ENCODE peak calls at places on chromosomes 16 and 17, in seven cellular contexts. One of them, this sample, is unnamed. For H3K27me3 and H3K4me1, the result is how much of the 10 kb centered on the place peaks cover.

GRCh38 chr17:73093286-73093685 is 798 bp upstream of the SLC39A11 start:
- DNase-seq in H1: no peak
- DNase-seq in stomach: no peak
- DNase-seq in esophagus squamous epithelium: no peak
- DNase-seq in tibial nerve: no peak
- DNase-seq in HCT116: no peak
- DNase-seq in right lobe of liver: no peak
- DNase-seq in this sample: no peak

GRCh38 chr16:80167657-80168056 is 373.1 kb upstream of the DYNLRB2 start:
- DNase-seq in stomach: no peak
- DNase-seq in esophagus squamous epithelium: no peak
- DNase-seq in H1: no peak
- DNase-seq in HCT116: no peak
- DNase-seq in right lobe of liver: no peak
- DNase-seq in tibial nerve: no peak
- DNase-seq in this sample: no peak

GRCh38 chr16:24988137-24988535 is 27.0 kb downstream of the ARHGAP17 start:
- DNase-seq in HCT116: no peak
- DNase-seq in esophagus squamous epithelium: no peak
- DNase-seq in stomach: no peak
- DNase-seq in H1: no peak
- DNase-seq in right lobe of liver: no peak
- DNase-seq in tibial nerve: no peak
- DNase-seq in this sample: no peak

GRCh38 chr16:10878644-10879498 is 1.9 kb downstream of the CIITA start:
- DNase-seq in right lobe of liver: peak
- DNase-seq in HCT116: no peak
- DNase-seq in H1: peak
- DNase-seq in esophagus squamous epithelium: no peak
- DNase-seq in stomach: peak
- DNase-seq in tibial nerve: peak
- DNase-seq in this sample: peak

GRCh38 chr16:80023865-80024264 is 423.3 kb upstream of the MAF start:
- DNase-seq in esophagus squamous epithelium: no peak
- DNase-seq in right lobe of liver: no peak
- DNase-seq in stomach: no peak
- DNase-seq in tibial nerve: no peak
- DNase-seq in HCT116: no peak
- DNase-seq in H1: no peak
- DNase-seq in this sample: no peak

GRCh38 chr16:2146739-2147138 is 1.7 kb upstream of the RAB26 start:
- DNase-seq in esophagus squamous epithelium: no peak
- DNase-seq in tibial nerve: no peak
- DNase-seq in HCT116: no peak
- DNase-seq in stomach: no peak
- DNase-seq in right lobe of liver: no peak
- DNase-seq in H1: no peak
- DNase-seq in this sample: no peak

GRCh38 chr17:8939496-8940334 is 25.8 kb downstream of the PIK3R5 start:
- DNase-seq in esophagus squamous epithelium: no peak
- DNase-seq in stomach: no peak
- DNase-seq in H1: no peak
- DNase-seq in HCT116: no peak
- DNase-seq in right lobe of liver: no peak
- DNase-seq in tibial nerve: no peak
- DNase-seq in this sample: no peak

GRCh38 chr17:50170662-50171370 is 5.0 kb downstream of the SGCA start:
- DNase-seq in stomach: no peak
- DNase-seq in H1: no peak
- DNase-seq in esophagus squamous epithelium: no peak
- DNase-seq in tibial nerve: no peak
- DNase-seq in right lobe of liver: no peak
- DNase-seq in HCT116: no peak
- DNase-seq in this sample: no peak

GRCh38 chr16:70754874-70755600 is 45.9 kb downstream of the VAC14 start:
- DNase-seq in right lobe of liver: no peak
- DNase-seq in esophagus squamous epithelium: no peak
- DNase-seq in H1: no peak
- DNase-seq in tibial nerve: no peak
- DNase-seq in HCT116: no peak
- DNase-seq in stomach: no peak
- DNase-seq in this sample: no peak

GRCh38 chr16:3651461-3652372 is 2.8 kb upstream of the DNASE1 start:
- DNase-seq in esophagus squamous epithelium: no peak
- DNase-seq in H1: no peak
- DNase-seq in HCT116: no peak
- DNase-seq in right lobe of liver: peak
- DNase-seq in tibial nerve: no peak
- DNase-seq in stomach: peak
- DNase-seq in this sample: peak

GRCh38 chr17:77325826-77326581 is 185.2 kb downstream of the SEC14L1 start:
- DNase-seq in stomach: peak
- DNase-seq in HCT116: no peak
- DNase-seq in right lobe of liver: peak
- DNase-seq in esophagus squamous epithelium: no peak
- DNase-seq in tibial nerve: no peak
- DNase-seq in H1: no peak
- DNase-seq in this sample: peak

GRCh38 chr16:31452631-31453106 is 6.6 kb upstream of the ARMC5 start:
- DNase-seq in esophagus squamous epithelium: no peak
- DNase-seq in tibial nerve: no peak
- DNase-seq in stomach: no peak
- DNase-seq in H1: no peak
- DNase-seq in right lobe of liver: no peak
- DNase-seq in HCT116: no peak
- DNase-seq in this sample: no peak

GRCh38 chr17:298791-299450 is 53.7 kb downstream of the RPH3AL start:
- DNase-seq in H1: no peak
- DNase-seq in esophagus squamous epithelium: no peak
- DNase-seq in right lobe of liver: peak
- DNase-seq in tibial nerve: peak
- DNase-seq in stomach: no peak
- DNase-seq in HCT116: no peak
- DNase-seq in this sample: no peak

GRCh38 chr16:84729716-84730320 is 30.0 kb downstream of the USP10 start:
- DNase-seq in stomach: no peak
- DNase-seq in esophagus squamous epithelium: no peak
- DNase-seq in HCT116: no peak
- DNase-seq in H1: peak
- DNase-seq in right lobe of liver: no peak
- DNase-seq in tibial nerve: no peak
- DNase-seq in this sample: no peak

GRCh38 chr16:86044881-86045600 is 146.1 kb downstream of the IRF8 start:
- DNase-seq in HCT116: no peak
- DNase-seq in H1: no peak
- DNase-seq in right lobe of liver: no peak
- DNase-seq in stomach: peak
- DNase-seq in tibial nerve: no peak
- DNase-seq in esophagus squamous epithelium: no peak
- DNase-seq in this sample: peak

GRCh38 chr16:53974484-53975115 is 270.6 kb downstream of the FTO start:
- DNase-seq in tibial nerve: no peak
- DNase-seq in right lobe of liver: no peak
- DNase-seq in esophagus squamous epithelium: no peak
- DNase-seq in H1: no peak
- DNase-seq in stomach: no peak
- DNase-seq in HCT116: no peak
- DNase-seq in this sample: no peak

GRCh38 chr16:27843800-27844199 is 219.7 kb downstream of the GSG1L start:
- DNase-seq in right lobe of liver: no peak
- DNase-seq in stomach: no peak
- DNase-seq in tibial nerve: no peak
- DNase-seq in HCT116: no peak
- DNase-seq in esophagus squamous epithelium: no peak
- DNase-seq in H1: no peak
- DNase-seq in this sample: no peak

GRCh38 chr16:52643006-52643405 is 96.1 kb upstream of the TOX3 start:
- DNase-seq in esophagus squamous epithelium: no peak
- DNase-seq in tibial nerve: no peak
- DNase-seq in right lobe of liver: no peak
- DNase-seq in HCT116: no peak
- DNase-seq in H1: no peak
- DNase-seq in stomach: no peak
- DNase-seq in this sample: no peak

GRCh38 chr17:63478814-63479494 is 2.1 kb downstream of the ACE start:
- DNase-seq in right lobe of liver: peak
- DNase-seq in HCT116: peak
- DNase-seq in tibial nerve: peak
- DNase-seq in esophagus squamous epithelium: no peak
- DNase-seq in H1: peak
- DNase-seq in stomach: peak
- DNase-seq in this sample: peak

GRCh38 chr17:7887482-7888183 is 956 bp upstream of the CHD3 start:
- DNase-seq in HCT116: peak
- DNase-seq in tibial nerve: peak
- DNase-seq in stomach: peak
- DNase-seq in right lobe of liver: peak
- DNase-seq in H1: peak
- DNase-seq in esophagus squamous epithelium: no peak
- DNase-seq in this sample: peak
- TF ChIP-seq POLR2A in HCT116: peak
- TF ChIP-seq POLR2A in tibial nerve: peak
- TF ChIP-seq POLR2A in stomach: no peak
- TF ChIP-seq POLR2A in right lobe of liver: peak
- TF ChIP-seq POLR2A in H1: peak
- TF ChIP-seq POLR2A in esophagus squamous epithelium: peak
- TF ChIP-seq POLR2A in this sample: peak

GRCh38 chr17:79749958-79750357 is 19.2 kb downstream of the ENPP7 start:
- DNase-seq in esophagus squamous epithelium: no peak
- DNase-seq in tibial nerve: no peak
- DNase-seq in right lobe of liver: no peak
- DNase-seq in H1: no peak
- DNase-seq in stomach: no peak
- DNase-seq in HCT116: no peak
- DNase-seq in this sample: no peak

GRCh38 chr17:79750650-79751545 is 20.2 kb downstream of the ENPP7 start:
- DNase-seq in HCT116: no peak
- DNase-seq in stomach: no peak
- DNase-seq in right lobe of liver: no peak
- DNase-seq in esophagus squamous epithelium: no peak
- DNase-seq in H1: no peak
- DNase-seq in tibial nerve: no peak
- DNase-seq in this sample: no peak

GRCh38 chr17:79748296-79749099 is 17.8 kb downstream of the ENPP7 start:
- DNase-seq in H1: peak
- DNase-seq in esophagus squamous epithelium: no peak
- DNase-seq in HCT116: no peak
- DNase-seq in right lobe of liver: no peak
- DNase-seq in tibial nerve: no peak
- DNase-seq in stomach: no peak
- DNase-seq in this sample: no peak

GRCh38 chr17:79747508-79748295 is 17.0 kb downstream of the ENPP7 start:
- DNase-seq in right lobe of liver: no peak
- DNase-seq in HCT116: no peak
- DNase-seq in stomach: no peak
- DNase-seq in tibial nerve: no peak
- DNase-seq in esophagus squamous epithelium: no peak
- DNase-seq in H1: no peak
- DNase-seq in this sample: no peak

GRCh38 chr17:79749156-79749815 is 18.5 kb downstream of the ENPP7 start:
- DNase-seq in esophagus squamous epithelium: no peak
- DNase-seq in stomach: no peak
- DNase-seq in HCT116: no peak
- DNase-seq in right lobe of liver: no peak
- DNase-seq in tibial nerve: no peak
- DNase-seq in H1: no peak
- DNase-seq in this sample: no peak
- H3K27me3 ChIP-seq in esophagus squamous epithelium: under half
- H3K27me3 ChIP-seq in stomach: half or more
- H3K27me3 ChIP-seq in HCT116: under half
- H3K27me3 ChIP-seq in right lobe of liver: under half
- H3K27me3 ChIP-seq in tibial nerve: under half
- H3K27me3 ChIP-seq in H1: under half
- H3K27me3 ChIP-seq in this sample: under half

DNA sequence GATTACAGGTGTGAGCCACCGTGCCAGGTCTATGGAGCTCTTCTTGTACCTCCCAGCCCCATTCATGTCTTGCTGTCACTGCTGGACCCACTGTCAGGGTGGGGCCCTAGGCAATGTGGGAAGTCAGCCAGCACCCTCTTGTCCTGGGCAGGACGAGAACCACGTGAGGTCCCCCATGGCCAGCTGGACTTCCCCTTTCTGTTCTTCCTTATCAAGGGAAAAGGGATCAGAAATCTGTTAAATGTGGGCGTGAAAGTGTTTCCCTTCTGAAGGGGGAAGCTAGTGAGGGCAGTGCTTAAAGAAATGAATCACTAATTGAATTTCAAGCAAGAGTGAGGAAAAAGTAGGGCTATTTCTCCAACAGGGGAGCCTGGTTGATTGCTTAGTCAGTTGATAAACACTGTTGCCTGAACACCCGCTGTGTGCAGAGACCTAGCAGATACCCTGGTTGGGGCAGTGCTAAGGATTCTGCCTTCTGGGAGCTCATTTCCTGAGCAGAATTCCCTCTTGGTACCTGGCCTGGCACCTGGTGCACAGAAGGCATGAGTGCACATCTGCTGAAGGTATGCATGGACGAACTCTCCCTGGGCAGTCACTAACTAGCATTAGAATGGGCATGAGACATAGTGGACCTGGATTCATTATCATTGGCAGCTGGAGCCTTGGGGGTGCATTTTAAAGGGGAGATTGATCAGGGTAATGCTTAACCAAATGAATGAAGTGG is 13.0 kb downstream of the ADCY7 start:
- DNase-seq in right lobe of liver: peak
- DNase-seq in tibial nerve: peak
- DNase-seq in esophagus squamous epithelium: no peak
- DNase-seq in H1: no peak
- DNase-seq in HCT116: no peak
- DNase-seq in stomach: peak
- DNase-seq in this sample: peak
- H3K4me1 ChIP-seq in right lobe of liver: under half
- H3K4me1 ChIP-seq in tibial nerve: under half
- H3K4me1 ChIP-seq in esophagus squamous epithelium: half or more
- H3K4me1 ChIP-seq in H1: under half
- H3K4me1 ChIP-seq in HCT116: under half
- H3K4me1 ChIP-seq in stomach: under half
- H3K4me1 ChIP-seq in this sample: half or more

GRCh38 chr17:17782425-17783120 is 54.2 kb downstream of the SREBF1 start:
- DNase-seq in H1: peak
- DNase-seq in right lobe of liver: no peak
- DNase-seq in tibial nerve: no peak
- DNase-seq in stomach: peak
- DNase-seq in esophagus squamous epithelium: no peak
- DNase-seq in HCT116: no peak
- DNase-seq in this sample: no peak

GRCh38 chr17:17781591-17782424 is 55.0 kb downstream of the SREBF1 start:
- DNase-seq in esophagus squamous epithelium: no peak
- DNase-seq in HCT116: no peak
- DNase-seq in tibial nerve: peak
- DNase-seq in H1: peak
- DNase-seq in right lobe of liver: peak
- DNase-seq in stomach: peak
- DNase-seq in this sample: peak

GRCh38 chr17:17784599-17785264 is 52.1 kb downstream of the SREBF1 start:
- DNase-seq in tibial nerve: no peak
- DNase-seq in stomach: peak
- DNase-seq in H1: no peak
- DNase-seq in right lobe of liver: no peak
- DNase-seq in HCT116: no peak
- DNase-seq in esophagus squamous epithelium: no peak
- DNase-seq in this sample: no peak

GRCh38 chr17:17783825-17784598 is 52.8 kb downstream of the SREBF1 start:
- DNase-seq in esophagus squamous epithelium: no peak
- DNase-seq in tibial nerve: peak
- DNase-seq in right lobe of liver: no peak
- DNase-seq in H1: no peak
- DNase-seq in HCT116: no peak
- DNase-seq in stomach: peak
- DNase-seq in this sample: no peak

GRCh38 chr17:17783121-17783824 is 53.5 kb downstream of the SREBF1 start:
- DNase-seq in H1: peak
- DNase-seq in right lobe of liver: peak
- DNase-seq in esophagus squamous epithelium: no peak
- DNase-seq in tibial nerve: peak
- DNase-seq in HCT116: no peak
- DNase-seq in stomach: peak
- DNase-seq in this sample: peak
- TF ChIP-seq POLR2A in H1: no peak
- TF ChIP-seq POLR2A in right lobe of liver: no peak
- TF ChIP-seq POLR2A in esophagus squamous epithelium: no peak
- TF ChIP-seq POLR2A in tibial nerve: no peak
- TF ChIP-seq POLR2A in HCT116: no peak
- TF ChIP-seq POLR2A in stomach: no peak
- TF ChIP-seq POLR2A in this sample: no peak